ENCODE peak calls at places on chromosome 12, in five cellular contexts. A is H9, D is mesenchymal stem cell, I is H1, H is IMR-90. E is an unnamed sample.

GRCh38 chr12:68270358-68270757 is 17.0 kb upstream of the IL22 start:
- DNase-seq in A (no peak), D (no peak), I (no peak), H (no peak), E (no peak)

GRCh38 chr12:76611533-76611932 is 52.0 kb upstream of the OSBPL8 start:
- DNase-seq in A (no peak), D (peak; percentile 82), I (no peak), H (peak; percentile 93), E (no peak)

GRCh38 chr12:43069768-43070221 is 480.2 kb upstream of the PRICKLE1 start:
- DNase-seq in A (no peak), D (no peak), I (no peak), H (peak; percentile 12), E (no peak)

GRCh38 chr12:66862586-66862985 is 183.7 kb upstream of the GRIP1 start:
- DNase-seq in A (no peak), D (no peak), I (no peak), H (no peak), E (no peak)

GRCh38 chr12:75294338-75294737 is 35.8 kb downstream of the CAPS2 start:
- DNase-seq in A (no peak), D (no peak), I (no peak), H (no peak), E (no peak)

GRCh38 chr12:131473721-131474709 is 236.9 kb upstream of the SFSWAP start:
- DNase-seq in A (peak; percentile 81), D (no peak), I (peak; percentile 57), H (no peak), E (no peak)

GRCh38 chr12:7189398-7190267 is at the start of gene PEX5:
- DNase-seq in A (peak; percentile 97), D (peak; percentile 91), I (peak; percentile 81), H (peak; percentile 92), E (peak; percentile 87)

GRCh38 chr12:25377475-25378179 is 126.9 kb upstream of the KRAS start:
- DNase-seq in A (no peak), D (peak; percentile 78), I (no peak), H (peak; percentile 94), E (no peak)

GRCh38 chr12:26044592-26044991 is 80.2 kb downstream of the BHLHE41 start:
- DNase-seq in A (no peak), D (no peak), I (no peak), H (no peak), E (no peak)

GRCh38 chr12:113039911-113040425 is 16.6 kb upstream of the DTX1 start:
- DNase-seq in A (no peak), D (no peak), I (no peak), H (no peak), E (no peak)

GRCh38 chr12:6607751-6608591 is 792 bp upstream of the CHD4 start:
- DNase-seq in A (peak; percentile 70), D (peak; percentile 52), I (no peak), H (peak; percentile 25), E (no peak)

GRCh38 chr12:18468521-18469075 is 207.3 kb downstream of the PIK3C2G start:
- DNase-seq in A (no peak), D (peak; percentile 22), I (no peak), H (peak; percentile 76), E (no peak)

GRCh38 chr12:29591140-29592020 is 93.9 kb upstream of the OVCH1 start:
- DNase-seq in A (peak; percentile 78), D (peak; percentile 66), I (peak; percentile 52), H (peak; percentile 24), E (peak; percentile 12)

GRCh38 chr12:32198555-32198954 is 91.9 kb downstream of the BICD1 start:
- DNase-seq in A (no peak), D (peak; percentile 17), I (no peak), H (peak; percentile 66), E (no peak)

GRCh38 chr12:75374971-75375370 is 15.9 kb upstream of the GLIPR1L2 start:
- DNase-seq in A (no peak), D (no peak), I (no peak), H (no peak), E (no peak)

GRCh38 chr12:120369476-120370342 is 745 bp upstream of the MSI1 start:
- DNase-seq in A (peak; percentile 57), D (no peak), I (no peak), H (no peak), E (no peak)

GRCh38 chr12:104953323-104953722 is 4.8 kb downstream of the SLC41A2 start:
- DNase-seq in A (no peak), D (no peak), I (no peak), H (no peak), E (no peak)

GRCh38 chr12:57850924-57851323 is 4.4 kb upstream of the CTDSP2 start:
- DNase-seq in A (peak; percentile 66), D (no peak), I (no peak), H (no peak), E (no peak)

GRCh38 chr12:6141048-6141447 is 16.6 kb upstream of the VWF start:
- DNase-seq in A (no peak), D (peak; percentile 77), I (no peak), H (peak; percentile 70), E (no peak)

GRCh38 chr12:53096761-53097160 is 706 bp upstream of the IGFBP6 start:
- DNase-seq in A (no peak), D (peak; percentile 10), I (peak; percentile 67), H (no peak), E (no peak)

GRCh38 chr12:46660276-46660675 is 165.5 kb downstream of the SLC38A4 start:
- DNase-seq in A (no peak), D (peak; percentile 43), I (no peak), H (peak; percentile 30), E (no peak)
- H2BK15ac ChIP-seq in A (no peak overlapping the region), D (no peak overlapping the region), I (no peak overlapping the region), H (peak overlapping the region; percentile 90), E (no peak overlapping the region)

GRCh38 chr12:55838361-55838760 is 4.4 kb downstream of the MMP19 start:
- DNase-seq in A (no peak), D (no peak), I (no peak), H (no peak), E (no peak)

GRCh38 chr12:55843431-55843830 is 695 bp upstream of the MMP19 start:
- DNase-seq in A (peak; percentile 28), D (no peak), I (no peak), H (no peak), E (no peak)

GRCh38 chr12:55842681-55843429 is at the start of gene MMP19:
- DNase-seq in A (peak; percentile 73), D (peak; percentile 91), I (no peak), H (peak; percentile 82), E (no peak)

GRCh38 chr12:55839345-55840140 is 3.2 kb downstream of the MMP19 start:
- DNase-seq in A (no peak), D (no peak), I (no peak), H (no peak), E (no peak)

DNA sequence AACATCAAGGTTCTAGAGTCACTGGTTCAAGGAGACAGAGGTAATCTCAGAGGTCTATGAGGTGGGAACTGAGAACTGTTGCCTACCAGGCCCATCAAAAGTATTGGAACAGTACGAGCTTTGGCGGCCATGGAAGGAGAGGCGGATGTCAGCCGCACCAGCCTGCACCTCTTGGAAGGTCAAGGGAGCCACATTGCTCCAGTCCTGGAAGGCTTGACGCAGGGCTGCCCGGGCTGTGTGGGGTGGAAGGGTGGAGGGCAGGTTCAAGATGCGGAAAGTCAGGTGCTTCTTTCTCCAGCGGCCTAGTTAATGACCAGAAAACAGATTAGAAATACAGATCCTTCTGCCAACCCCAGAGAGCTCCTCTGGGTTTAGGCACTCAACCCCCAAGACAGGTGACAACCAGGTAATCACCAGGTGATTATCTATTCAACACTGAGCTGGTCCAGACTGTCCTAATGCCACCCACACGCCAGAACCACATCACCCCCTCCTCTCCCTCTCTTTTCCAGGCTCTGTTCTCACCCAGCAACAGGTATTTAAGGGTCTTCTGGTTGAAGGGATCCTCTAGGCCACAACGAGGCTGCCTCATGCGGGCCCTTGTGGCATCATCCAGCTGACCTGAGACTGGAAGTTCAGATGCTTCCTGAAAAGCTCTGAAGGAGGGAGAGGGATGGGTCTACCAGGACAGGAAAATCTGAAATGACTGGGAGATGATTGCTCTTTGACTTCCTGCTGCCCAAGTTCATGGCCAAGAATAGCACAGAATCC is 2.0 kb downstream of the MMP19 start:
- DNase-seq in A (no peak), D (no peak), I (no peak), H (no peak), E (no peak)
- H4K91ac ChIP-seq in A (no peak overlapping the region), D (no peak overlapping the region), I (peak overlapping the region; percentile 20), H (no peak overlapping the region), E (no peak overlapping the region)

GRCh38 chr12:55933799-55934174 is 2.8 kb downstream of the DGKA start:
- DNase-seq in A (no peak), D (no peak), I (no peak), H (no peak), E (no peak)

GRCh38 chr12:55937956-55938355 is 7.0 kb downstream of the DGKA start:
- DNase-seq in A (no peak), D (no peak), I (no peak), H (peak; percentile 17), E (no peak)

GRCh38 chr12:55934343-55934742 is 3.4 kb downstream of the DGKA start:
- DNase-seq in A (no peak), D (peak; percentile 17), I (no peak), H (no peak), E (no peak)

GRCh38 chr12:55934773-55935172 is 3.8 kb downstream of the DGKA start:
- DNase-seq in A (no peak), D (no peak), I (no peak), H (no peak), E (no peak)

GRCh38 chr12:55935742-55936151 is 4.8 kb downstream of the DGKA start:
- DNase-seq in A (peak; percentile 44), D (no peak), I (no peak), H (no peak), E (no peak)
- H3K9ac ChIP-seq in A (no peak overlapping the region), D (peak overlapping the region; percentile 70), I (no peak overlapping the region), H (no peak overlapping the region), E (no peak overlapping the region)

GRCh38 chr12:27861428-27862167 is 81.6 kb upstream of the MANSC4 start:
- DNase-seq in A (no peak), D (peak; percentile 75), I (no peak), H (peak; percentile 59), E (no peak)
- H2BK15ac ChIP-seq in A (no peak overlapping the region), D (no peak overlapping the region), I (no peak overlapping the region), H (no peak overlapping the region), E (no peak overlapping the region)